ENCODE peak calls at places on chromosome 22, in five cellular contexts. M, U, A, I and F are unnamed samples. For H3K4me1, the result is how much of the 10 kb centered on the place peaks cover.

GRCh38 chr22:38923463-38924196 is 33.8 kb upstream of the APOBEC3A start:
- DNase-seq in I (peak), U (no peak), A (peak), M (peak), F (peak)

GRCh38 chr22:27983361-27983791 is 64.3 kb upstream of the PITPNB start:
- DNase-seq in M (peak), A (no peak), I (no peak), U (no peak), F (no peak)

GRCh38 chr22:38420734-38421133 is 34.3 kb downstream of the KCNJ4 start:
- DNase-seq in I (no peak), M (no peak), A (no peak), U (no peak), F (no peak)

GRCh38 chr22:26461188-26461810 is 22.3 kb downstream of the HPS4 start:
- DNase-seq in M (peak), I (no peak), U (peak), A (peak), F (peak)

GRCh38 chr22:26318975-26319374 is 110.1 kb upstream of the ASPHD2 start:
- DNase-seq in I (no peak), A (peak), M (no peak), U (no peak), F (no peak)

GRCh38 chr22:39094717-39095389 is 2.2 kb upstream of the APOBEC3H start:
- DNase-seq in A (no peak), M (no peak), I (no peak), U (no peak), F (no peak)

GRCh38 chr22:45878051-45878764 is 98.8 kb downstream of the WNT7B start:
- DNase-seq in M (no peak), A (no peak), I (peak), U (no peak), F (no peak)

GRCh38 chr22:19719488-19720021 is 3.8 kb upstream of the GP1BB start:
- DNase-seq in I (no peak), M (no peak), U (no peak), A (no peak), F (no peak)

GRCh38 chr22:44648821-44649566 is 53.0 kb upstream of the PRR5 start:
- DNase-seq in M (no peak), U (no peak), A (no peak), I (peak), F (no peak)

GRCh38 chr22:32531955-32532818 is 57.6 kb downstream of the FBXO7 start:
- DNase-seq in M (peak), A (no peak), U (no peak), I (peak), F (no peak)

GRCh38 chr22:38754247-38755154 is 1.3 kb downstream of the SUN2 start:
- DNase-seq in I (peak), U (no peak), A (peak), M (peak), F (peak)

GRCh38 chr22:19869497-19870152 is 15.0 kb upstream of the GNB1L start:
- DNase-seq in U (no peak), I (peak), M (no peak), A (no peak), F (no peak)

GRCh38 chr22:33110562-33111163 is 52.5 kb upstream of the SYN3 start:
- DNase-seq in I (no peak), U (no peak), M (no peak), A (peak), F (no peak)

GRCh38 chr22:37002633-37003032 is 16.6 kb downstream of the TST start:
- DNase-seq in U (no peak), M (no peak), I (no peak), A (no peak), F (no peak)

GRCh38 chr22:39453765-39454378 is 2.9 kb upstream of the MGAT3 start:
- DNase-seq in U (no peak), I (no peak), A (no peak), M (no peak), F (no peak)

GRCh38 chr22:46549565-46549840 is 12.1 kb upstream of the CELSR1 start:
- DNase-seq in A (no peak), M (no peak), I (no peak), U (no peak), F (no peak)

GRCh38 chr22:27836181-27836580 is 34.6 kb upstream of the MN1 start:
- DNase-seq in M (no peak), I (no peak), A (no peak), U (no peak), F (no peak)

GRCh38 chr22:38397189-38398097 is 57.6 kb downstream of the KCNJ4 start:
- DNase-seq in A (peak), M (no peak), U (peak), I (peak), F (peak)

GRCh38 chr22:46449974-46450745 is 87.3 kb downstream of the CELSR1 start:
- DNase-seq in M (no peak), A (no peak), U (no peak), I (peak), F (no peak)

GRCh38 chr22:29641052-29641780 is 37.8 kb downstream of the NF2 start:
- DNase-seq in A (no peak), I (no peak), M (no peak), U (no peak), F (no peak)

GRCh38 chr22:46929689-46930225 is 167.3 kb downstream of the TBC1D22A start:
- DNase-seq in A (no peak), M (no peak), U (no peak), I (no peak), F (no peak)

GRCh38 chr22:19287889-19288288 is 3.6 kb downstream of the CLTCL1 start:
- DNase-seq in M (no peak), A (peak), I (no peak), U (no peak), F (no peak)

GRCh38 chr22:37193629-37194191 is 5.7 kb upstream of the C1QTNF6 start:
- DNase-seq in I (no peak), M (no peak), U (no peak), A (no peak), F (peak)

GRCh38 chr22:39634530-39635399 is 64.2 kb downstream of the CACNA1I start:
- DNase-seq in U (peak), A (peak), I (no peak), M (peak), F (peak)

GRCh38 chr22:36457688-36458450 is 23.6 kb downstream of the TXN2 start:
- DNase-seq in I (peak), U (no peak), A (no peak), M (no peak), F (no peak)

GRCh38 chr22:47996446-47996857 is 1234.0 kb downstream of the TBC1D22A start:
- DNase-seq in M (no peak), U (no peak), A (no peak), I (peak), F (no peak)

GRCh38 chr22:22111983-22112382 is 129.4 kb upstream of the TOP3B start:
- DNase-seq in U (no peak), M (no peak), A (no peak), I (no peak), F (no peak)

GRCh38 chr22:27207907-27208306 is 550.5 kb downstream of the MIAT start:
- DNase-seq in A (no peak), M (no peak), I (no peak), U (no peak), F (no peak)

GRCh38 chr22:36144886-36145541 is 15.5 kb downstream of the APOL3 start:
- DNase-seq in A (peak), U (peak), I (no peak), M (peak), F (peak)

GRCh38 chr22:38308791-38309498 is 8.3 kb downstream of the CSNK1E start:
- DNase-seq in I (no peak), U (no peak), A (no peak), M (no peak), F (no peak)

GRCh38 chr22:46172522-46172921 is 22.2 kb downstream of the PPARA start:
- DNase-seq in I (no peak), M (no peak), U (no peak), A (no peak), F (no peak)

GRCh38 chr22:45268167-45268957 is 16.4 kb upstream of the UPK3A start:
- DNase-seq in A (no peak), M (peak), U (peak), I (peak), F (peak)

GRCh38 chr22:17779286-17780115 is 5.2 kb upstream of the BID start:
- DNase-seq in M (no peak), U (no peak), I (no peak), A (no peak), F (no peak)
- H3K4me1 ChIP-seq in M (under half), U (under half), I (under half), A (under half), F (under half)

DNA sequence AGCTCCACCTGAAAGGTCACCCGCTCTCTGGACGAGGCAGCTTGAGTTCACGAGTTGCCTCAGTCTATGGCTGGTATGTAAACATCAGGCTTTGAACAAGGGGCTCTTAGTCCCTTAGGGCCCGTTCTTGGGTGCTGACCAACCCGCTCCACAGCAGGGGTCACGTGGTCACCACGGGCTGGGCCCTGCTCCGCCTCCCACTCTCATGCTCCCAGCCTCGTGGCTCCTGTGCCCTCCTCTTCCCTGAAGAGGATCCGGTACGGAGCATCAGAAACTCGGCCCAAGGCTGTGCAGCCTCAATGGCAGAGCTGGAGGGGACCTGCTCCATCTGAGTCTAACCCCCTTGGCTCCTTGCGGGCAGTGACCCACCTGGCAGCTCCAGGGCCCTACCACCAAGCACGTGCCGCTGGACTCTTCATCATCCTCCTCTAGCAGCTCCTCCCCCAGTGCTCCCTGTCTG is 54.2 kb upstream of the TTLL12 start:
- DNase-seq in M (no peak), A (no peak), U (no peak), I (no peak), F (no peak)
- H3K4me3 ChIP-seq in M (no peak), A (no peak), U (no peak), I (no peak), F (no peak)

GRCh38 chr22:31489632-31490495 is at the start of gene EIF4ENIF1:
- DNase-seq in A (peak), I (peak), U (peak), M (peak), F (peak)

GRCh38 chr22:31488988-31489617 is 539 bp downstream of the EIF4ENIF1 start:
- DNase-seq in I (peak), M (peak), A (peak), U (no peak), F (no peak)

GRCh38 chr22:31490496-31490925 is 869 bp upstream of the EIF4ENIF1 start:
- DNase-seq in M (peak), I (peak), A (peak), U (no peak), F (peak)

GRCh38 chr22:31492151-31492550 is 2.5 kb upstream of the EIF4ENIF1 start:
- DNase-seq in U (no peak), I (no peak), M (no peak), A (no peak), F (no peak)

DNA sequence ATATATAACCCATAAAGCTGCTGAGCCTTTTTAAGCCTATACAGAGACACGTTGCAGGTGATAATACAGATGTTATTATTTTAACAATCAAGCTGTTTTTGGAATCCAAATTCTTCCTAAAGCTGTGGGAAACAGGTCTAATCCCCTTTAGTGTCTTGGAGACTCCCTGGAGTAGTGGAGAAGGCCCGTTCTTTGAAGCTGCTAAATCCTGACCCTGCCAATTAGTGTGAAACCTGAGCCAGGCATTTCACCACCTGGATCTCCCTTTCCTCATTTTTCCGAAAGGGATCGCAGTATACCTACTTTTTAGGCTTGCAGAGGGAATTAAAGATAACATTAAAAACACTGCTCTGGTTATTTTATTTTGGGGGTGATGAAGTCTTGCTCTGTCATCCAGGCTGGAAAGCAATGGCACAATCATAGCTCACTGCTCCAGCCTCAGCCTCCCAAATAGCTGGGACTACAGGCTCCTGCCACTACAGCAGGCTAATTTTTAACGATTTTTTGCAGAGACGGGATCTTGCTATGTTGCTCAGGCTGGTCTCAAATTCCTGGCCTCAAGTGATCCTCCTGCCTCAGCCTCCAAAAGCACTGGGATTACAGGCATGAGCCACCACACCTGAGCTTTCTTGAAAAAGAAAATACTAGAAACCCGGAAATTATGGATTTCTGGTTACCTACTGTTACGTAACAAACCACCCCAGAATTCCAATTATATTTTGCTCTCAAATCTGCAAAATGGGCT is 1.7 kb upstream of the EIF4ENIF1 start:
- DNase-seq in I (no peak), A (no peak), M (no peak), U (no peak), F (no peak)
- H3K4me1 ChIP-seq in I (under half), A (under half), M (half or more), U (under half), F (under half)

GRCh38 chr22:49838771-49839717 is 11.4 kb upstream of the BRD1 start:
- DNase-seq in A (no peak), U (no peak), M (no peak), I (peak), F (peak)
- H3K4me3 ChIP-seq in A (no peak), U (peak), M (peak), I (no peak), F (no peak)

GRCh38 chr22:23204125-23204488 is 23.8 kb downstream of the BCR start:
- DNase-seq in I (no peak), U (no peak), A (no peak), M (no peak), F (no peak)

GRCh38 chr22:23205330-23205729 is 25.0 kb downstream of the BCR start:
- DNase-seq in U (no peak), M (no peak), A (no peak), I (no peak), F (no peak)

GRCh38 chr22:23204541-23205157 is 24.3 kb downstream of the BCR start:
- DNase-seq in I (no peak), M (peak), A (no peak), U (no peak), F (no peak)

GRCh38 chr22:23207786-23208325 is 27.5 kb downstream of the BCR start:
- DNase-seq in A (no peak), M (no peak), I (no peak), U (no peak), F (no peak)

DNA sequence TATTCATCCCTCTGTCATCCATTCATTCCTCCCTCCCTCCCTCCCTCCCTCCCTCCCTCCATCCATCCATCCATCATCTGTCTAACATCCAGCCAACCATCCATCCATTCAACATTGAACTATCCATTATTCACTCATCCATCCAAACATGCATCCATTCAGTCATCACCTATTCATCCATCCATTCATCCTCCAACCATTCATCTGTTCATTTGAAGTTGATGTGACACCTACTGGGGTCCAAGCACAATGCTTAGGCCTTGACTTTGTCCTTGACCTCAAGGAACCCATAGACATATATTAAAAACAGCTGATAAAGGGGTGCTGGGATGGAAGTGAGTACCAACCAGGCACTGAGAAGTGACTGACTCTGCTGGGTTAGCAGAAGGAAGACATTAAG is 26.6 kb downstream of the BCR start:
- DNase-seq in U (no peak), A (no peak), I (no peak), M (no peak), F (no peak)
- H3K4me1 ChIP-seq in U (under half), A (under half), I (under half), M (under half), F (under half)

GRCh38 chr22:24474649-24475048 is 20.5 kb upstream of the UPB1 start:
- DNase-seq in A (no peak), I (no peak), M (no peak), U (no peak), F (no peak)

GRCh38 chr22:24471570-24471969 is 23.6 kb upstream of the UPB1 start:
- DNase-seq in M (no peak), I (no peak), U (no peak), A (no peak), F (no peak)

GRCh38 chr22:24473278-24473677 is 21.9 kb upstream of the UPB1 start:
- DNase-seq in M (no peak), I (no peak), A (no peak), U (no peak), F (no peak)

DNA sequence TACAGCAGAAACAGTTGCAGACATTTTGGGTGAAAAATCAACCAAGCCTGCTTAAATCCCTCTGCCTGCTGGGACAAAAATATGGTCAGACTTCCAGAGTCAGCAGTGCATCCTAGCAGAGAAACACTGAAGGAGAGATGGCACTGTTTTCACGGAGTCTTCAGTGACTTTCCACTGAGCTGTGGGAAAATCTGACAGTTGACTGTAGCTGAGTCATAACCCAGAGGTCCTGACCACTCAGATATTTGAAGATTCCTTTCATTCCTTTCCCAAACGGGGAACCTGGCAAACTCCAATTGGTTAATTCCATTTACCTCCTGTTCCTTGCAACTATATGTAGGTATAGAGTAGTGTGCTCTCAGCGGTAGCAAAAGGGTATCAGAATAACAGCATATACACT is 20.9 kb upstream of the UPB1 start:
- DNase-seq in U (no peak), M (no peak), A (peak), I (no peak), F (no peak)
- H3K4me3 ChIP-seq in U (no peak), M (no peak), A (no peak), I (no peak), F (no peak)

DNA sequence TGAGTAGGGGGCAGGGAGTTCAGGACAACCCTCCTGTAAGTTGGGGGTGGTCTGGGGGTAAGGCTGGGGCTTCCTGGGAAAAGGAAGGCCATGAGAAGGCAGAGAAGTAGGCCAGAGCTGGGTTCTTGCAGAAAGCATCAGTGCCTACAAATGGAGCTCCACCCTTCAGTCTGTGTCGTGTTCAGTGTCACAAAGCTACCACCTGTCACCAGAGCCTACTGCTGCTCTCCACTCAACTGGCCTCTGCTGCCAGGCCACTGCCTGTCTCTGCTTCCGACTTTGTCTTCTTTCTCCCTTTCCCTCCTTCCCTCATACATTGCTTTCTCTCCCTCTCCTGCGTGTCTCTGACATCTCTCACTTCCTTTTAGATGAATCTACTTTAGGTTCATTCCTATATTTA is 3.4 kb upstream of the WBP2NL start:
- DNase-seq in A (no peak), U (no peak), M (no peak), I (no peak), F (no peak)
- H3K4me1 ChIP-seq in A (under half), U (under half), M (under half), I (under half), F (under half)

DNA sequence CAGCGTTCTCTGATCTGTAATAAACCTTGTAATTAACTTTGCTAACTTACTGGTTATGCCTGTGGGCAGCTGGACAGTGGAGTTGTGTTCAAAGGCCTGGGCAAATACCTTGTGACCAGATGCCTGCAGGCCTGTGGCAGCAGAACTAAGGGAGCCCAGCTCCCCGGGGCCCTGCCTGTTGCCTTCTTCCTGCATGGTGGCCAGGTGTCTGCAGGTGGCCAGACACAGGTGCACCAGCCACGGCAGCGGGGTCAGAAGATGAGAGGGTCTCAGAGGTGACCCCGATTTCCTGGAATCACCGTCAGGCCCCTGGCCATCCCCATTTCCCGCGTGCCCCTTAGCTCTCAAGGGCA is 127.2 kb downstream of the OSBP2 start:
- DNase-seq in U (no peak), M (no peak), A (no peak), I (no peak), F (no peak)
- H3K4me3 ChIP-seq in U (peak), M (peak), A (peak), I (no peak), F (no peak)

DNA sequence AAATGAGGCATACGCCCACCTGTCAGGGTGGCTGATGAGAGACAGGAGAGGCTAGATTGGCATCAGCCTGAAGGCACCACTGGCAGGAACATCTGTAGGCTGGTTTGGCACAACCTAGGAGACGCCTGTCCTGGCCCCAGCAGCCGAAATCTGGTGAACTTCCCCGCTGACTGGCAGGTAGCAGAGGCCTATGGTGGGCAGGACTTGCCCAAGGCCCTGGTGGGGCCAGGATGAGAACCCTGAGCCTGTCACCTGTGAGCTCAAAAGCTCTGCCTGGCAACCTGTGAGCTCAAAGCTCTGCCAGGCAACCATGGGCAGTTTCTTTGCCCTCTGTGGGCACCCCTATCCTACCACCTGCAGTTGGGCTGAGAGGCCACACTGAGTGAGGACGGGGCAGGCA is 2.5 kb downstream of the DERL3 start:
- DNase-seq in I (peak), M (no peak), A (no peak), U (no peak), F (no peak)
- H3K4me1 ChIP-seq in I (under half), M (half or more), A (under half), U (under half), F (under half)